ENCODE peak calls at places on chromosome 21, in eight cellular contexts. One of them, this sample, is unnamed.

GRCh38 chr21:15754640-15755039 is 24.9 kb downstream of the USP25 start:
- ATAC-seq in activated CD8-positive, alpha-beta T cell treated with anti-CD3 and anti-CD28 coated beads for 36 hours: no peak
- ATAC-seq in Panc1: no peak
- ATAC-seq in right cardiac atrium: no peak
- ATAC-seq in naive thymus-derived CD8-positive, alpha-beta T cell: no peak
- ATAC-seq in activated T-cell treated with anti-CD3 and anti-CD28 coated beads, Interleukin-2, amount 50 U/mL, for 4 hours: no peak
- ATAC-seq in heart left ventricle: no peak
- ATAC-seq in mucosa of descending colon: peak
- ATAC-seq in this sample: peak

GRCh38 chr21:36699026-36699545 is at the start of gene SIM2:
- ATAC-seq in activated CD8-positive, alpha-beta T cell treated with anti-CD3 and anti-CD28 coated beads for 36 hours: no peak
- ATAC-seq in Panc1: peak
- ATAC-seq in right cardiac atrium: no peak
- ATAC-seq in naive thymus-derived CD8-positive, alpha-beta T cell: no peak
- ATAC-seq in activated T-cell treated with anti-CD3 and anti-CD28 coated beads, Interleukin-2, amount 50 U/mL, for 4 hours: no peak
- ATAC-seq in heart left ventricle: no peak
- ATAC-seq in mucosa of descending colon: peak
- ATAC-seq in this sample: peak

GRCh38 chr21:43921979-43922945 is 57.2 kb downstream of the AGPAT3 start:
- ATAC-seq in activated CD8-positive, alpha-beta T cell treated with anti-CD3 and anti-CD28 coated beads for 36 hours: peak
- ATAC-seq in Panc1: no peak
- ATAC-seq in right cardiac atrium: peak
- ATAC-seq in naive thymus-derived CD8-positive, alpha-beta T cell: peak
- ATAC-seq in activated T-cell treated with anti-CD3 and anti-CD28 coated beads, Interleukin-2, amount 50 U/mL, for 4 hours: peak
- ATAC-seq in heart left ventricle: no peak
- ATAC-seq in mucosa of descending colon: no peak
- ATAC-seq in this sample: no peak

GRCh38 chr21:38322551-38322950 is 65.8 kb downstream of the KCNJ15 start:
- ATAC-seq in activated CD8-positive, alpha-beta T cell treated with anti-CD3 and anti-CD28 coated beads for 36 hours: no peak
- ATAC-seq in Panc1: no peak
- ATAC-seq in right cardiac atrium: no peak
- ATAC-seq in naive thymus-derived CD8-positive, alpha-beta T cell: no peak
- ATAC-seq in activated T-cell treated with anti-CD3 and anti-CD28 coated beads, Interleukin-2, amount 50 U/mL, for 4 hours: no peak
- ATAC-seq in heart left ventricle: no peak
- ATAC-seq in mucosa of descending colon: no peak
- ATAC-seq in this sample: no peak

GRCh38 chr21:43881283-43881682 is 16.3 kb downstream of the AGPAT3 start:
- ATAC-seq in activated CD8-positive, alpha-beta T cell treated with anti-CD3 and anti-CD28 coated beads for 36 hours: peak
- ATAC-seq in Panc1: no peak
- ATAC-seq in right cardiac atrium: no peak
- ATAC-seq in naive thymus-derived CD8-positive, alpha-beta T cell: no peak
- ATAC-seq in activated T-cell treated with anti-CD3 and anti-CD28 coated beads, Interleukin-2, amount 50 U/mL, for 4 hours: peak
- ATAC-seq in heart left ventricle: no peak
- ATAC-seq in mucosa of descending colon: no peak
- ATAC-seq in this sample: no peak

GRCh38 chr21:43921602-43921978 is 56.6 kb downstream of the AGPAT3 start:
- ATAC-seq in activated CD8-positive, alpha-beta T cell treated with anti-CD3 and anti-CD28 coated beads for 36 hours: peak
- ATAC-seq in Panc1: no peak
- ATAC-seq in right cardiac atrium: no peak
- ATAC-seq in naive thymus-derived CD8-positive, alpha-beta T cell: peak
- ATAC-seq in activated T-cell treated with anti-CD3 and anti-CD28 coated beads, Interleukin-2, amount 50 U/mL, for 4 hours: no peak
- ATAC-seq in heart left ventricle: no peak
- ATAC-seq in mucosa of descending colon: no peak
- ATAC-seq in this sample: no peak

GRCh38 chr21:36080386-36080785 is 10.6 kb downstream of the CBR1 start:
- ATAC-seq in activated CD8-positive, alpha-beta T cell treated with anti-CD3 and anti-CD28 coated beads for 36 hours: no peak
- ATAC-seq in Panc1: no peak
- ATAC-seq in right cardiac atrium: no peak
- ATAC-seq in naive thymus-derived CD8-positive, alpha-beta T cell: no peak
- ATAC-seq in activated T-cell treated with anti-CD3 and anti-CD28 coated beads, Interleukin-2, amount 50 U/mL, for 4 hours: no peak
- ATAC-seq in heart left ventricle: no peak
- ATAC-seq in mucosa of descending colon: no peak
- ATAC-seq in this sample: peak

GRCh38 chr21:40688106-40688850 is 158.7 kb downstream of the DSCAM start:
- ATAC-seq in activated CD8-positive, alpha-beta T cell treated with anti-CD3 and anti-CD28 coated beads for 36 hours: no peak
- ATAC-seq in Panc1: no peak
- ATAC-seq in right cardiac atrium: peak
- ATAC-seq in naive thymus-derived CD8-positive, alpha-beta T cell: no peak
- ATAC-seq in activated T-cell treated with anti-CD3 and anti-CD28 coated beads, Interleukin-2, amount 50 U/mL, for 4 hours: no peak
- ATAC-seq in heart left ventricle: no peak
- ATAC-seq in mucosa of descending colon: no peak
- ATAC-seq in this sample: no peak

GRCh38 chr21:38308785-38309119 is 52.0 kb downstream of the KCNJ15 start:
- ATAC-seq in activated CD8-positive, alpha-beta T cell treated with anti-CD3 and anti-CD28 coated beads for 36 hours: no peak
- ATAC-seq in Panc1: no peak
- ATAC-seq in right cardiac atrium: peak
- ATAC-seq in naive thymus-derived CD8-positive, alpha-beta T cell: no peak
- ATAC-seq in activated T-cell treated with anti-CD3 and anti-CD28 coated beads, Interleukin-2, amount 50 U/mL, for 4 hours: no peak
- ATAC-seq in heart left ventricle: no peak
- ATAC-seq in mucosa of descending colon: no peak
- ATAC-seq in this sample: no peak

GRCh38 chr21:27648560-27648959 is 681.7 kb upstream of the ADAMTS5 start:
- ATAC-seq in activated CD8-positive, alpha-beta T cell treated with anti-CD3 and anti-CD28 coated beads for 36 hours: no peak
- ATAC-seq in Panc1: no peak
- ATAC-seq in right cardiac atrium: no peak
- ATAC-seq in naive thymus-derived CD8-positive, alpha-beta T cell: no peak
- ATAC-seq in activated T-cell treated with anti-CD3 and anti-CD28 coated beads, Interleukin-2, amount 50 U/mL, for 4 hours: no peak
- ATAC-seq in heart left ventricle: no peak
- ATAC-seq in mucosa of descending colon: no peak
- ATAC-seq in this sample: no peak

GRCh38 chr21:41616063-41616591 is 108.2 kb upstream of the TMPRSS2 start:
- ATAC-seq in activated CD8-positive, alpha-beta T cell treated with anti-CD3 and anti-CD28 coated beads for 36 hours: no peak
- ATAC-seq in Panc1: no peak
- ATAC-seq in right cardiac atrium: peak
- ATAC-seq in naive thymus-derived CD8-positive, alpha-beta T cell: no peak
- ATAC-seq in activated T-cell treated with anti-CD3 and anti-CD28 coated beads, Interleukin-2, amount 50 U/mL, for 4 hours: no peak
- ATAC-seq in heart left ventricle: peak
- ATAC-seq in mucosa of descending colon: no peak
- ATAC-seq in this sample: no peak

GRCh38 chr21:45966995-45967394 is 14.6 kb upstream of the COL6A1 start:
- ATAC-seq in activated CD8-positive, alpha-beta T cell treated with anti-CD3 and anti-CD28 coated beads for 36 hours: no peak
- ATAC-seq in Panc1: no peak
- ATAC-seq in right cardiac atrium: no peak
- ATAC-seq in naive thymus-derived CD8-positive, alpha-beta T cell: no peak
- ATAC-seq in activated T-cell treated with anti-CD3 and anti-CD28 coated beads, Interleukin-2, amount 50 U/mL, for 4 hours: no peak
- ATAC-seq in heart left ventricle: no peak
- ATAC-seq in mucosa of descending colon: no peak
- ATAC-seq in this sample: no peak

GRCh38 chr21:42556960-42557359 is 43.3 kb downstream of the SLC37A1 start:
- ATAC-seq in activated CD8-positive, alpha-beta T cell treated with anti-CD3 and anti-CD28 coated beads for 36 hours: no peak
- ATAC-seq in Panc1: no peak
- ATAC-seq in right cardiac atrium: no peak
- ATAC-seq in naive thymus-derived CD8-positive, alpha-beta T cell: no peak
- ATAC-seq in activated T-cell treated with anti-CD3 and anti-CD28 coated beads, Interleukin-2, amount 50 U/mL, for 4 hours: no peak
- ATAC-seq in heart left ventricle: no peak
- ATAC-seq in mucosa of descending colon: no peak
- ATAC-seq in this sample: no peak

GRCh38 chr21:43572443-43572842 is 86.8 kb downstream of the HSF2BP start:
- ATAC-seq in activated CD8-positive, alpha-beta T cell treated with anti-CD3 and anti-CD28 coated beads for 36 hours: no peak
- ATAC-seq in Panc1: no peak
- ATAC-seq in right cardiac atrium: peak
- ATAC-seq in naive thymus-derived CD8-positive, alpha-beta T cell: no peak
- ATAC-seq in activated T-cell treated with anti-CD3 and anti-CD28 coated beads, Interleukin-2, amount 50 U/mL, for 4 hours: no peak
- ATAC-seq in heart left ventricle: no peak
- ATAC-seq in mucosa of descending colon: no peak
- ATAC-seq in this sample: no peak

GRCh38 chr21:41337515-41337914 is 20.9 kb downstream of the FAM3B start:
- ATAC-seq in activated CD8-positive, alpha-beta T cell treated with anti-CD3 and anti-CD28 coated beads for 36 hours: no peak
- ATAC-seq in Panc1: no peak
- ATAC-seq in right cardiac atrium: no peak
- ATAC-seq in naive thymus-derived CD8-positive, alpha-beta T cell: no peak
- ATAC-seq in activated T-cell treated with anti-CD3 and anti-CD28 coated beads, Interleukin-2, amount 50 U/mL, for 4 hours: no peak
- ATAC-seq in heart left ventricle: peak
- ATAC-seq in mucosa of descending colon: no peak
- ATAC-seq in this sample: no peak

GRCh38 chr21:44039828-44040227 is 27.7 kb downstream of the TRAPPC10 start:
- ATAC-seq in activated CD8-positive, alpha-beta T cell treated with anti-CD3 and anti-CD28 coated beads for 36 hours: no peak
- ATAC-seq in Panc1: no peak
- ATAC-seq in right cardiac atrium: no peak
- ATAC-seq in naive thymus-derived CD8-positive, alpha-beta T cell: no peak
- ATAC-seq in activated T-cell treated with anti-CD3 and anti-CD28 coated beads, Interleukin-2, amount 50 U/mL, for 4 hours: no peak
- ATAC-seq in heart left ventricle: no peak
- ATAC-seq in mucosa of descending colon: no peak
- ATAC-seq in this sample: no peak

GRCh38 chr21:26061437-26061836 is 109.1 kb downstream of the APP start:
- ATAC-seq in activated CD8-positive, alpha-beta T cell treated with anti-CD3 and anti-CD28 coated beads for 36 hours: no peak
- ATAC-seq in Panc1: no peak
- ATAC-seq in right cardiac atrium: peak
- ATAC-seq in naive thymus-derived CD8-positive, alpha-beta T cell: no peak
- ATAC-seq in activated T-cell treated with anti-CD3 and anti-CD28 coated beads, Interleukin-2, amount 50 U/mL, for 4 hours: no peak
- ATAC-seq in heart left ventricle: peak
- ATAC-seq in mucosa of descending colon: no peak
- ATAC-seq in this sample: no peak

GRCh38 chr21:42887321-42887720 is 5.8 kb upstream of the NDUFV3 start:
- ATAC-seq in activated CD8-positive, alpha-beta T cell treated with anti-CD3 and anti-CD28 coated beads for 36 hours: no peak
- ATAC-seq in Panc1: no peak
- ATAC-seq in right cardiac atrium: no peak
- ATAC-seq in naive thymus-derived CD8-positive, alpha-beta T cell: no peak
- ATAC-seq in activated T-cell treated with anti-CD3 and anti-CD28 coated beads, Interleukin-2, amount 50 U/mL, for 4 hours: no peak
- ATAC-seq in heart left ventricle: no peak
- ATAC-seq in mucosa of descending colon: no peak
- ATAC-seq in this sample: no peak

GRCh38 chr21:32925098-32925497 is 100.6 kb upstream of the OLIG2 start:
- ATAC-seq in activated CD8-positive, alpha-beta T cell treated with anti-CD3 and anti-CD28 coated beads for 36 hours: no peak
- ATAC-seq in Panc1: no peak
- ATAC-seq in right cardiac atrium: no peak
- ATAC-seq in naive thymus-derived CD8-positive, alpha-beta T cell: no peak
- ATAC-seq in activated T-cell treated with anti-CD3 and anti-CD28 coated beads, Interleukin-2, amount 50 U/mL, for 4 hours: no peak
- ATAC-seq in heart left ventricle: no peak
- ATAC-seq in mucosa of descending colon: no peak
- ATAC-seq in this sample: no peak

GRCh38 chr21:31201548-31201947 is 142.5 kb downstream of the TIAM1 start:
- ATAC-seq in activated CD8-positive, alpha-beta T cell treated with anti-CD3 and anti-CD28 coated beads for 36 hours: no peak
- ATAC-seq in Panc1: no peak
- ATAC-seq in right cardiac atrium: peak
- ATAC-seq in naive thymus-derived CD8-positive, alpha-beta T cell: no peak
- ATAC-seq in activated T-cell treated with anti-CD3 and anti-CD28 coated beads, Interleukin-2, amount 50 U/mL, for 4 hours: no peak
- ATAC-seq in heart left ventricle: peak
- ATAC-seq in mucosa of descending colon: peak
- ATAC-seq in this sample: no peak

GRCh38 chr21:38678827-38679226 is 126.9 kb upstream of the ETS2 start:
- ATAC-seq in activated CD8-positive, alpha-beta T cell treated with anti-CD3 and anti-CD28 coated beads for 36 hours: no peak
- ATAC-seq in Panc1: no peak
- ATAC-seq in right cardiac atrium: no peak
- ATAC-seq in naive thymus-derived CD8-positive, alpha-beta T cell: no peak
- ATAC-seq in activated T-cell treated with anti-CD3 and anti-CD28 coated beads, Interleukin-2, amount 50 U/mL, for 4 hours: no peak
- ATAC-seq in heart left ventricle: no peak
- ATAC-seq in mucosa of descending colon: no peak
- ATAC-seq in this sample: no peak

GRCh38 chr21:36480618-36481017 is 696 bp upstream of the CLDN14 start:
- ATAC-seq in activated CD8-positive, alpha-beta T cell treated with anti-CD3 and anti-CD28 coated beads for 36 hours: no peak
- ATAC-seq in Panc1: no peak
- ATAC-seq in right cardiac atrium: no peak
- ATAC-seq in naive thymus-derived CD8-positive, alpha-beta T cell: no peak
- ATAC-seq in activated T-cell treated with anti-CD3 and anti-CD28 coated beads, Interleukin-2, amount 50 U/mL, for 4 hours: no peak
- ATAC-seq in heart left ventricle: no peak
- ATAC-seq in mucosa of descending colon: no peak
- ATAC-seq in this sample: no peak

GRCh38 chr21:29091032-29091431 is 17.6 kb upstream of the CCT8 start:
- ATAC-seq in activated CD8-positive, alpha-beta T cell treated with anti-CD3 and anti-CD28 coated beads for 36 hours: no peak
- ATAC-seq in Panc1: no peak
- ATAC-seq in right cardiac atrium: no peak
- ATAC-seq in naive thymus-derived CD8-positive, alpha-beta T cell: no peak
- ATAC-seq in activated T-cell treated with anti-CD3 and anti-CD28 coated beads, Interleukin-2, amount 50 U/mL, for 4 hours: peak
- ATAC-seq in heart left ventricle: no peak
- ATAC-seq in mucosa of descending colon: no peak
- ATAC-seq in this sample: no peak

GRCh38 chr21:46581780-46582307 is 23.0 kb downstream of the S100B start:
- ATAC-seq in activated CD8-positive, alpha-beta T cell treated with anti-CD3 and anti-CD28 coated beads for 36 hours: no peak
- ATAC-seq in Panc1: no peak
- ATAC-seq in right cardiac atrium: no peak
- ATAC-seq in naive thymus-derived CD8-positive, alpha-beta T cell: no peak
- ATAC-seq in activated T-cell treated with anti-CD3 and anti-CD28 coated beads, Interleukin-2, amount 50 U/mL, for 4 hours: no peak
- ATAC-seq in heart left ventricle: no peak
- ATAC-seq in mucosa of descending colon: no peak
- ATAC-seq in this sample: no peak

GRCh38 chr21:36079010-36079649 is 9.3 kb downstream of the CBR1 start:
- ATAC-seq in activated CD8-positive, alpha-beta T cell treated with anti-CD3 and anti-CD28 coated beads for 36 hours: peak
- ATAC-seq in Panc1: no peak
- ATAC-seq in right cardiac atrium: no peak
- ATAC-seq in naive thymus-derived CD8-positive, alpha-beta T cell: peak
- ATAC-seq in activated T-cell treated with anti-CD3 and anti-CD28 coated beads, Interleukin-2, amount 50 U/mL, for 4 hours: peak
- ATAC-seq in heart left ventricle: peak
- ATAC-seq in mucosa of descending colon: peak
- ATAC-seq in this sample: peak

GRCh38 chr21:46188226-46189212 is 4.3 kb upstream of the SPATC1L start:
- ATAC-seq in activated CD8-positive, alpha-beta T cell treated with anti-CD3 and anti-CD28 coated beads for 36 hours: no peak
- ATAC-seq in Panc1: peak
- ATAC-seq in right cardiac atrium: peak
- ATAC-seq in naive thymus-derived CD8-positive, alpha-beta T cell: no peak
- ATAC-seq in activated T-cell treated with anti-CD3 and anti-CD28 coated beads, Interleukin-2, amount 50 U/mL, for 4 hours: no peak
- ATAC-seq in heart left ventricle: peak
- ATAC-seq in mucosa of descending colon: peak
- ATAC-seq in this sample: peak

GRCh38 chr21:43853851-43854772 is 10.9 kb upstream of the AGPAT3 start:
- ATAC-seq in activated CD8-positive, alpha-beta T cell treated with anti-CD3 and anti-CD28 coated beads for 36 hours: no peak
- ATAC-seq in Panc1: no peak
- ATAC-seq in right cardiac atrium: no peak
- ATAC-seq in naive thymus-derived CD8-positive, alpha-beta T cell: no peak
- ATAC-seq in activated T-cell treated with anti-CD3 and anti-CD28 coated beads, Interleukin-2, amount 50 U/mL, for 4 hours: no peak
- ATAC-seq in heart left ventricle: no peak
- ATAC-seq in mucosa of descending colon: no peak
- ATAC-seq in this sample: no peak

GRCh38 chr21:31873696-31874599 is 1.1 kb downstream of the HUNK start:
- ATAC-seq in activated CD8-positive, alpha-beta T cell treated with anti-CD3 and anti-CD28 coated beads for 36 hours: peak
- ATAC-seq in Panc1: peak
- ATAC-seq in right cardiac atrium: peak
- ATAC-seq in naive thymus-derived CD8-positive, alpha-beta T cell: peak
- ATAC-seq in activated T-cell treated with anti-CD3 and anti-CD28 coated beads, Interleukin-2, amount 50 U/mL, for 4 hours: peak
- ATAC-seq in heart left ventricle: peak
- ATAC-seq in mucosa of descending colon: peak
- ATAC-seq in this sample: peak

GRCh38 chr21:44548922-44549321 is 2.4 kb downstream of the KRTAP10-2 start:
- ATAC-seq in activated CD8-positive, alpha-beta T cell treated with anti-CD3 and anti-CD28 coated beads for 36 hours: no peak
- ATAC-seq in Panc1: no peak
- ATAC-seq in right cardiac atrium: no peak
- ATAC-seq in naive thymus-derived CD8-positive, alpha-beta T cell: no peak
- ATAC-seq in activated T-cell treated with anti-CD3 and anti-CD28 coated beads, Interleukin-2, amount 50 U/mL, for 4 hours: no peak
- ATAC-seq in heart left ventricle: no peak
- ATAC-seq in mucosa of descending colon: no peak
- ATAC-seq in this sample: no peak